ENCODE peak calls at places on chromosome 3, in five cellular contexts. One of them, this sample, is unnamed.

GRCh38 chr3:186425788-186426730 is 64.0 kb upstream of the DGKG start:
- DNase-seq in CD4-positive, alpha-beta memory T cell: no peak
- DNase-seq in activated CD8-positive, alpha-beta memory T cell treated with anti-CD3 and anti-CD28 coated beads for 4 hours: no peak
- DNase-seq in NCI-H748 treated with DMSO at 0.1 percent for 48 hours: no peak
- DNase-seq in dermis microvascular lymphatic vessel endothelial cell: no peak
- DNase-seq in this sample: no peak

GRCh38 chr3:30307548-30307947 is 298.9 kb upstream of the TGFBR2 start:
- DNase-seq in CD4-positive, alpha-beta memory T cell: no peak
- DNase-seq in dermis microvascular lymphatic vessel endothelial cell: no peak
- DNase-seq in activated CD8-positive, alpha-beta memory T cell treated with anti-CD3 and anti-CD28 coated beads for 4 hours: no peak
- DNase-seq in NCI-H748 treated with DMSO at 0.1 percent for 48 hours: no peak
- DNase-seq in this sample: no peak

GRCh38 chr3:147301781-147302180 is 104.6 kb downstream of the ZIC4 start:
- DNase-seq in activated CD8-positive, alpha-beta memory T cell treated with anti-CD3 and anti-CD28 coated beads for 4 hours: no peak
- DNase-seq in dermis microvascular lymphatic vessel endothelial cell: no peak
- DNase-seq in CD4-positive, alpha-beta memory T cell: no peak
- DNase-seq in NCI-H748 treated with DMSO at 0.1 percent for 48 hours: no peak
- DNase-seq in this sample: no peak

GRCh38 chr3:52004158-52004787 is 8.6 kb upstream of the RPL29 start:
- DNase-seq in dermis microvascular lymphatic vessel endothelial cell: peak
- DNase-seq in activated CD8-positive, alpha-beta memory T cell treated with anti-CD3 and anti-CD28 coated beads for 4 hours: no peak
- DNase-seq in CD4-positive, alpha-beta memory T cell: no peak
- DNase-seq in NCI-H748 treated with DMSO at 0.1 percent for 48 hours: peak
- DNase-seq in this sample: no peak

GRCh38 chr3:78003090-78003489 is 963.2 kb downstream of the ROBO2 start:
- DNase-seq in CD4-positive, alpha-beta memory T cell: no peak
- DNase-seq in activated CD8-positive, alpha-beta memory T cell treated with anti-CD3 and anti-CD28 coated beads for 4 hours: no peak
- DNase-seq in dermis microvascular lymphatic vessel endothelial cell: no peak
- DNase-seq in NCI-H748 treated with DMSO at 0.1 percent for 48 hours: no peak
- DNase-seq in this sample: no peak

GRCh38 chr3:134445095-134445494 is 40.7 kb downstream of the ANAPC13 start:
- DNase-seq in CD4-positive, alpha-beta memory T cell: no peak
- DNase-seq in activated CD8-positive, alpha-beta memory T cell treated with anti-CD3 and anti-CD28 coated beads for 4 hours: no peak
- DNase-seq in dermis microvascular lymphatic vessel endothelial cell: no peak
- DNase-seq in NCI-H748 treated with DMSO at 0.1 percent for 48 hours: no peak
- DNase-seq in this sample: no peak

GRCh38 chr3:5791558-5791957 is 604.1 kb downstream of the EDEM1 start:
- DNase-seq in activated CD8-positive, alpha-beta memory T cell treated with anti-CD3 and anti-CD28 coated beads for 4 hours: no peak
- DNase-seq in dermis microvascular lymphatic vessel endothelial cell: no peak
- DNase-seq in CD4-positive, alpha-beta memory T cell: no peak
- DNase-seq in NCI-H748 treated with DMSO at 0.1 percent for 48 hours: no peak
- DNase-seq in this sample: no peak

GRCh38 chr3:150912501-150912900 is 7.3 kb upstream of the MINDY4B start:
- DNase-seq in dermis microvascular lymphatic vessel endothelial cell: no peak
- DNase-seq in CD4-positive, alpha-beta memory T cell: no peak
- DNase-seq in activated CD8-positive, alpha-beta memory T cell treated with anti-CD3 and anti-CD28 coated beads for 4 hours: no peak
- DNase-seq in NCI-H748 treated with DMSO at 0.1 percent for 48 hours: no peak
- DNase-seq in this sample: no peak

GRCh38 chr3:111311709-111312235 is 230.2 kb upstream of the CD96 start:
- DNase-seq in dermis microvascular lymphatic vessel endothelial cell: peak
- DNase-seq in NCI-H748 treated with DMSO at 0.1 percent for 48 hours: no peak
- DNase-seq in activated CD8-positive, alpha-beta memory T cell treated with anti-CD3 and anti-CD28 coated beads for 4 hours: no peak
- DNase-seq in CD4-positive, alpha-beta memory T cell: no peak
- DNase-seq in this sample: peak

GRCh38 chr3:4587061-4587837 is 94.1 kb downstream of the ITPR1 start:
- DNase-seq in NCI-H748 treated with DMSO at 0.1 percent for 48 hours: no peak
- DNase-seq in CD4-positive, alpha-beta memory T cell: no peak
- DNase-seq in dermis microvascular lymphatic vessel endothelial cell: no peak
- DNase-seq in activated CD8-positive, alpha-beta memory T cell treated with anti-CD3 and anti-CD28 coated beads for 4 hours: no peak
- DNase-seq in this sample: no peak

GRCh38 chr3:100089802-100090668 is 24.3 kb downstream of the FILIP1L start:
- DNase-seq in CD4-positive, alpha-beta memory T cell: no peak
- DNase-seq in dermis microvascular lymphatic vessel endothelial cell: peak
- DNase-seq in activated CD8-positive, alpha-beta memory T cell treated with anti-CD3 and anti-CD28 coated beads for 4 hours: no peak
- DNase-seq in NCI-H748 treated with DMSO at 0.1 percent for 48 hours: no peak
- DNase-seq in this sample: peak

GRCh38 chr3:149894211-149894610 is 76.5 kb downstream of the PFN2 start:
- DNase-seq in NCI-H748 treated with DMSO at 0.1 percent for 48 hours: no peak
- DNase-seq in activated CD8-positive, alpha-beta memory T cell treated with anti-CD3 and anti-CD28 coated beads for 4 hours: no peak
- DNase-seq in CD4-positive, alpha-beta memory T cell: no peak
- DNase-seq in dermis microvascular lymphatic vessel endothelial cell: no peak
- DNase-seq in this sample: no peak

GRCh38 chr3:183185696-183186095 is 23.2 kb upstream of the LAMP3 start:
- DNase-seq in activated CD8-positive, alpha-beta memory T cell treated with anti-CD3 and anti-CD28 coated beads for 4 hours: no peak
- DNase-seq in CD4-positive, alpha-beta memory T cell: no peak
- DNase-seq in dermis microvascular lymphatic vessel endothelial cell: peak
- DNase-seq in NCI-H748 treated with DMSO at 0.1 percent for 48 hours: no peak
- DNase-seq in this sample: no peak

GRCh38 chr3:139758654-139759291 is 81.0 kb upstream of the NMNAT3 start:
- DNase-seq in dermis microvascular lymphatic vessel endothelial cell: no peak
- DNase-seq in activated CD8-positive, alpha-beta memory T cell treated with anti-CD3 and anti-CD28 coated beads for 4 hours: no peak
- DNase-seq in CD4-positive, alpha-beta memory T cell: no peak
- DNase-seq in NCI-H748 treated with DMSO at 0.1 percent for 48 hours: no peak
- DNase-seq in this sample: no peak

GRCh38 chr3:171351676-171352075 is 108.5 kb downstream of the TNIK start:
- DNase-seq in dermis microvascular lymphatic vessel endothelial cell: peak
- DNase-seq in NCI-H748 treated with DMSO at 0.1 percent for 48 hours: no peak
- DNase-seq in activated CD8-positive, alpha-beta memory T cell treated with anti-CD3 and anti-CD28 coated beads for 4 hours: no peak
- DNase-seq in CD4-positive, alpha-beta memory T cell: no peak
- DNase-seq in this sample: peak

GRCh38 chr3:157693762-157694161 is 190.5 kb upstream of the VEPH1 start:
- DNase-seq in NCI-H748 treated with DMSO at 0.1 percent for 48 hours: no peak
- DNase-seq in activated CD8-positive, alpha-beta memory T cell treated with anti-CD3 and anti-CD28 coated beads for 4 hours: no peak
- DNase-seq in dermis microvascular lymphatic vessel endothelial cell: no peak
- DNase-seq in CD4-positive, alpha-beta memory T cell: no peak
- DNase-seq in this sample: no peak

GRCh38 chr3:73813291-73813977 is 188.7 kb upstream of the PDZRN3 start:
- DNase-seq in CD4-positive, alpha-beta memory T cell: no peak
- DNase-seq in dermis microvascular lymphatic vessel endothelial cell: peak
- DNase-seq in activated CD8-positive, alpha-beta memory T cell treated with anti-CD3 and anti-CD28 coated beads for 4 hours: no peak
- DNase-seq in NCI-H748 treated with DMSO at 0.1 percent for 48 hours: no peak
- DNase-seq in this sample: no peak

GRCh38 chr3:115164374-115165221 is 17.5 kb upstream of the ZBTB20 start:
- DNase-seq in dermis microvascular lymphatic vessel endothelial cell: no peak
- DNase-seq in activated CD8-positive, alpha-beta memory T cell treated with anti-CD3 and anti-CD28 coated beads for 4 hours: no peak
- DNase-seq in NCI-H748 treated with DMSO at 0.1 percent for 48 hours: no peak
- DNase-seq in CD4-positive, alpha-beta memory T cell: no peak
- DNase-seq in this sample: no peak

GRCh38 chr3:66720508-66720907 is 219.7 kb upstream of the LRIG1 start:
- DNase-seq in CD4-positive, alpha-beta memory T cell: no peak
- DNase-seq in activated CD8-positive, alpha-beta memory T cell treated with anti-CD3 and anti-CD28 coated beads for 4 hours: no peak
- DNase-seq in dermis microvascular lymphatic vessel endothelial cell: no peak
- DNase-seq in NCI-H748 treated with DMSO at 0.1 percent for 48 hours: no peak
- DNase-seq in this sample: no peak

GRCh38 chr3:131174752-131175151 is 148.1 kb downstream of the NEK11 start:
- DNase-seq in CD4-positive, alpha-beta memory T cell: no peak
- DNase-seq in dermis microvascular lymphatic vessel endothelial cell: no peak
- DNase-seq in NCI-H748 treated with DMSO at 0.1 percent for 48 hours: no peak
- DNase-seq in activated CD8-positive, alpha-beta memory T cell treated with anti-CD3 and anti-CD28 coated beads for 4 hours: peak
- DNase-seq in this sample: peak

GRCh38 chr3:133573054-133573628 is 345 bp upstream of the CDV3 start:
- DNase-seq in CD4-positive, alpha-beta memory T cell: peak
- DNase-seq in dermis microvascular lymphatic vessel endothelial cell: peak
- DNase-seq in NCI-H748 treated with DMSO at 0.1 percent for 48 hours: no peak
- DNase-seq in activated CD8-positive, alpha-beta memory T cell treated with anti-CD3 and anti-CD28 coated beads for 4 hours: peak
- DNase-seq in this sample: peak

GRCh38 chr3:74129056-74129455 is 485.4 kb downstream of the CNTN3 start:
- DNase-seq in CD4-positive, alpha-beta memory T cell: no peak
- DNase-seq in activated CD8-positive, alpha-beta memory T cell treated with anti-CD3 and anti-CD28 coated beads for 4 hours: no peak
- DNase-seq in dermis microvascular lymphatic vessel endothelial cell: no peak
- DNase-seq in NCI-H748 treated with DMSO at 0.1 percent for 48 hours: no peak
- DNase-seq in this sample: no peak

GRCh38 chr3:42970976-42971772 is 7.9 kb upstream of the GASK1A start:
- DNase-seq in dermis microvascular lymphatic vessel endothelial cell: no peak
- DNase-seq in NCI-H748 treated with DMSO at 0.1 percent for 48 hours: no peak
- DNase-seq in activated CD8-positive, alpha-beta memory T cell treated with anti-CD3 and anti-CD28 coated beads for 4 hours: no peak
- DNase-seq in CD4-positive, alpha-beta memory T cell: no peak
- DNase-seq in this sample: no peak

GRCh38 chr3:181431743-181432142 is 280.0 kb upstream of the SOX2 start:
- DNase-seq in activated CD8-positive, alpha-beta memory T cell treated with anti-CD3 and anti-CD28 coated beads for 4 hours: no peak
- DNase-seq in CD4-positive, alpha-beta memory T cell: no peak
- DNase-seq in NCI-H748 treated with DMSO at 0.1 percent for 48 hours: no peak
- DNase-seq in dermis microvascular lymphatic vessel endothelial cell: no peak
- DNase-seq in this sample: no peak

GRCh38 chr3:197595470-197596185 is 39.9 kb upstream of the BDH1 start:
- DNase-seq in CD4-positive, alpha-beta memory T cell: no peak
- DNase-seq in activated CD8-positive, alpha-beta memory T cell treated with anti-CD3 and anti-CD28 coated beads for 4 hours: no peak
- DNase-seq in NCI-H748 treated with DMSO at 0.1 percent for 48 hours: no peak
- DNase-seq in dermis microvascular lymphatic vessel endothelial cell: no peak
- DNase-seq in this sample: peak

GRCh38 chr3:150150633-150151032 is 179.9 kb upstream of the PFN2 start:
- DNase-seq in CD4-positive, alpha-beta memory T cell: no peak
- DNase-seq in activated CD8-positive, alpha-beta memory T cell treated with anti-CD3 and anti-CD28 coated beads for 4 hours: no peak
- DNase-seq in dermis microvascular lymphatic vessel endothelial cell: no peak
- DNase-seq in NCI-H748 treated with DMSO at 0.1 percent for 48 hours: no peak
- DNase-seq in this sample: no peak

GRCh38 chr3:148233403-148233802 is 464.3 kb upstream of the AGTR1 start:
- DNase-seq in CD4-positive, alpha-beta memory T cell: no peak
- DNase-seq in NCI-H748 treated with DMSO at 0.1 percent for 48 hours: no peak
- DNase-seq in activated CD8-positive, alpha-beta memory T cell treated with anti-CD3 and anti-CD28 coated beads for 4 hours: no peak
- DNase-seq in dermis microvascular lymphatic vessel endothelial cell: no peak
- DNase-seq in this sample: no peak

GRCh38 chr3:139292933-139293664 is 50.7 kb upstream of the MRPS22 start:
- DNase-seq in dermis microvascular lymphatic vessel endothelial cell: no peak
- DNase-seq in activated CD8-positive, alpha-beta memory T cell treated with anti-CD3 and anti-CD28 coated beads for 4 hours: no peak
- DNase-seq in NCI-H748 treated with DMSO at 0.1 percent for 48 hours: no peak
- DNase-seq in CD4-positive, alpha-beta memory T cell: no peak
- DNase-seq in this sample: no peak

GRCh38 chr3:128572644-128573105 is 77.9 kb downstream of the RPN1 start:
- DNase-seq in CD4-positive, alpha-beta memory T cell: peak
- DNase-seq in dermis microvascular lymphatic vessel endothelial cell: peak
- DNase-seq in activated CD8-positive, alpha-beta memory T cell treated with anti-CD3 and anti-CD28 coated beads for 4 hours: no peak
- DNase-seq in NCI-H748 treated with DMSO at 0.1 percent for 48 hours: no peak
- DNase-seq in this sample: peak

GRCh38 chr3:183161552-183162345 is 785 bp downstream of the LAMP3 start:
- DNase-seq in CD4-positive, alpha-beta memory T cell: peak
- DNase-seq in activated CD8-positive, alpha-beta memory T cell treated with anti-CD3 and anti-CD28 coated beads for 4 hours: no peak
- DNase-seq in NCI-H748 treated with DMSO at 0.1 percent for 48 hours: no peak
- DNase-seq in dermis microvascular lymphatic vessel endothelial cell: peak
- DNase-seq in this sample: no peak

GRCh38 chr3:176097036-176097435 is 1100.2 kb downstream of the TBL1XR1 start:
- DNase-seq in activated CD8-positive, alpha-beta memory T cell treated with anti-CD3 and anti-CD28 coated beads for 4 hours: no peak
- DNase-seq in NCI-H748 treated with DMSO at 0.1 percent for 48 hours: no peak
- DNase-seq in CD4-positive, alpha-beta memory T cell: no peak
- DNase-seq in dermis microvascular lymphatic vessel endothelial cell: no peak
- DNase-seq in this sample: no peak

This sample was measured in lung microvascular endothelial cell.